ENCODE peak calls at places on chromosomes 16 and 17, in eight cellular contexts. A, P, I, J, Z, O, D and L are unnamed samples.

GRCh38 chr17:52157161-52157560 is 1.4 kb downstream of the CA10 start:
- DNase-seq in A (no peak), O (no peak), J (no peak), P (no peak), D (no peak), Z (no peak), I (no peak), L (no peak)

GRCh38 chr17:20999044-20999573 is 43.7 kb downstream of the USP22 start:
- DNase-seq in Z (peak), O (no peak), I (no peak), P (no peak), A (no peak), D (no peak), J (no peak), L (no peak)

GRCh38 chr17:3593384-3593783 is 15.8 kb downstream of the TRPV1 start:
- DNase-seq in O (no peak), J (no peak), I (no peak), D (no peak), P (no peak), A (no peak), Z (no peak), L (no peak)

GRCh38 chr16:66524601-66525164 is 25.2 kb downstream of the TK2 start:
- DNase-seq in D (peak), I (peak), J (no peak), A (no peak), Z (no peak), P (no peak), O (no peak), L (no peak)

GRCh38 chr17:7380321-7380720 is 568 bp upstream of the TNK1 start:
- DNase-seq in D (no peak), A (no peak), Z (no peak), O (peak), I (no peak), J (peak), P (peak), L (peak)

GRCh38 chr17:77140878-77141767 is at the start of gene SEC14L1:
- DNase-seq in I (peak), P (no peak), A (peak), Z (no peak), D (peak), O (peak), J (peak), L (peak)

GRCh38 chr17:17613708-17614114 is 22.2 kb upstream of the PEMT start:
- DNase-seq in D (peak), I (peak), A (peak), P (peak), J (peak), Z (peak), O (peak), L (peak)

GRCh38 chr17:74539281-74539820 is 6.6 kb downstream of the CD300C start:
- DNase-seq in P (no peak), I (no peak), O (no peak), D (no peak), A (no peak), J (no peak), Z (no peak), L (no peak)

GRCh38 chr16:17757808-17758207 is 287.0 kb upstream of the XYLT1 start:
- DNase-seq in O (no peak), A (no peak), Z (no peak), P (no peak), J (no peak), I (no peak), D (no peak), L (no peak)

GRCh38 chr17:68182940-68183551 is 64.8 kb upstream of the AMZ2 start:
- DNase-seq in I (no peak), J (no peak), O (no peak), A (no peak), P (no peak), Z (no peak), D (peak), L (no peak)

GRCh38 chr17:28071891-28072606 is 29.6 kb downstream of the NLK start:
- DNase-seq in D (peak), J (no peak), P (no peak), I (no peak), Z (no peak), O (no peak), A (no peak), L (no peak)

GRCh38 chr16:3651461-3652372 is 2.8 kb upstream of the DNASE1 start:
- DNase-seq in I (peak), Z (no peak), D (no peak), P (no peak), J (no peak), O (no peak), A (no peak), L (peak)

GRCh38 chr16:85110105-85110504 is 2.2 kb downstream of the CIBAR2 start:
- DNase-seq in I (no peak), A (no peak), O (no peak), D (no peak), Z (no peak), P (no peak), J (no peak), L (no peak)

GRCh38 chr17:42984486-42984885 is 4.1 kb downstream of the RUNDC1 start:
- DNase-seq in A (no peak), Z (no peak), J (no peak), O (no peak), P (no peak), I (no peak), D (no peak), L (no peak)

GRCh38 chr17:79923974-79924638 is 84.9 kb upstream of the CBX4 start:
- DNase-seq in Z (no peak), O (peak), A (peak), P (no peak), D (peak), J (no peak), I (peak), L (peak)

GRCh38 chr17:75517277-75517865 is 1.0 kb downstream of the TSEN54 start:
- DNase-seq in Z (no peak), J (no peak), P (no peak), D (peak), A (no peak), I (no peak), O (peak), L (peak)

GRCh38 chr16:48538746-48539484 is 71.1 kb downstream of the N4BP1 start:
- DNase-seq in P (no peak), O (peak), J (no peak), Z (no peak), A (no peak), D (no peak), I (no peak), L (no peak)

GRCh38 chr16:25707982-25708583 is 16.3 kb downstream of the HS3ST4 start:
- DNase-seq in A (peak), I (no peak), J (no peak), D (peak), P (no peak), Z (no peak), O (peak), L (peak)

GRCh38 chr17:1188812-1189211 is 9.0 kb upstream of the ABR start:
- DNase-seq in Z (peak), J (no peak), D (peak), P (peak), O (peak), I (no peak), A (no peak), L (peak)

GRCh38 chr17:80677214-80677756 is 132.6 kb downstream of the RPTOR start:
- DNase-seq in Z (no peak), A (no peak), I (no peak), P (no peak), O (no peak), J (no peak), D (no peak), L (no peak)

GRCh38 chr17:63702223-63702577 is 2.3 kb upstream of the LIMD2 start:
- DNase-seq in I (no peak), Z (no peak), P (no peak), D (peak), J (no peak), O (no peak), A (no peak), L (peak)

GRCh38 chr17:4475001-4475400 is 23.7 kb upstream of the SPNS2 start:
- DNase-seq in A (no peak), P (no peak), O (no peak), J (no peak), I (no peak), D (no peak), Z (no peak), L (no peak)

GRCh38 chr16:76278976-76279375 is 1.8 kb downstream of the CNTNAP4 start:
- DNase-seq in J (peak), P (no peak), Z (peak), I (no peak), D (peak), A (no peak), O (no peak), L (no peak)

GRCh38 chr17:7222093-7222971 is 2.6 kb downstream of the ACADVL start:
- DNase-seq in P (no peak), I (no peak), D (no peak), A (no peak), Z (no peak), O (no peak), J (no peak), L (no peak)

GRCh38 chr17:21286066-21286770 is 1.7 kb downstream of the MAP2K3 start:
- DNase-seq in J (peak), O (peak), D (peak), P (peak), Z (peak), A (no peak), I (peak), L (peak)

GRCh38 chr16:90016339-90016950 is 2.8 kb downstream of the DBNDD1 start:
- DNase-seq in A (no peak), J (no peak), O (no peak), D (no peak), I (no peak), P (no peak), Z (no peak), L (no peak)

GRCh38 chr17:728911-729310 is 3.5 kb upstream of the TLCD3A start:
- DNase-seq in D (no peak), J (no peak), O (no peak), A (no peak), P (no peak), I (no peak), Z (no peak), L (peak)

GRCh38 chr16:1167276-1168107 is 14.6 kb downstream of the CACNA1H start:
- DNase-seq in Z (no peak), I (peak), P (no peak), J (peak), D (no peak), O (peak), A (peak), L (no peak)

GRCh38 chr16:16080465-16081065 is 131.1 kb downstream of the ABCC1 start:
- DNase-seq in J (no peak), A (no peak), D (no peak), P (no peak), I (no peak), O (no peak), Z (no peak), L (no peak)

GRCh38 chr17:27553019-27553511 is 77.9 kb upstream of the LGALS9 start:
- DNase-seq in A (no peak), P (no peak), O (peak), J (no peak), D (no peak), I (no peak), Z (no peak), L (no peak)

GRCh38 chr17:50583636-50584035 is 23.1 kb downstream of the CACNA1G start:
- DNase-seq in J (no peak), Z (no peak), P (no peak), I (no peak), O (no peak), D (no peak), A (no peak), L (no peak)

GRCh38 chr16:3601614-3602319 is 9.6 kb downstream of the SLX4 start:
- DNase-seq in O (no peak), P (no peak), J (no peak), I (no peak), A (no peak), D (no peak), Z (no peak), L (no peak)

GRCh38 chr17:78127240-78127887 is 1.2 kb downstream of the TMC6 start:
- DNase-seq in P (no peak), I (peak), D (peak), J (no peak), A (no peak), O (peak), Z (no peak), L (peak)

GRCh38 chr17:18070861-18071340 is 16.8 kb upstream of the DRG2 start:
- DNase-seq in I (no peak), J (no peak), P (no peak), Z (peak), O (peak), D (peak), A (peak), L (no peak)

GRCh38 chr16:3065069-3065741 is at the start of gene IL32:
- DNase-seq in Z (no peak), P (no peak), O (peak), I (no peak), A (no peak), J (no peak), D (peak), L (peak)

GRCh38 chr16:4303973-4304372 is 11.9 kb upstream of the GLIS2 start:
- DNase-seq in I (peak), Z (no peak), D (no peak), O (no peak), A (peak), J (no peak), P (no peak), L (no peak)

GRCh38 chr17:36055921-36056320 is 8.2 kb upstream of the CCL18 start:
- DNase-seq in P (no peak), D (no peak), I (no peak), J (no peak), A (no peak), O (no peak), Z (no peak), L (no peak)

GRCh38 chr17:8019665-8020064 is 17.2 kb downstream of the GUCY2D start:
- DNase-seq in O (no peak), A (no peak), Z (no peak), J (no peak), I (no peak), D (peak), P (no peak), L (peak)